ENCODE peak calls at places on chromosomes 5 and 9, in seven cellular contexts. One of them, this sample, is unnamed.

GRCh38 chr5:176519810-176520720 is 17.1 kb downstream of the RNF44 start:
- DNase-seq in RPMI8226: no peak
- DNase-seq in IMR-90: no peak
- DNase-seq in left ventricle myocardium superior: no peak
- DNase-seq in amniotic stem cell: no peak
- DNase-seq in CD14-positive monocyte: no peak
- DNase-seq in SK-MEL-5: no peak
- DNase-seq in this sample: no peak

GRCh38 chr5:34957857-34958690 is 28.7 kb downstream of the DNAJC21 start:
- DNase-seq in CD14-positive monocyte: no peak
- DNase-seq in IMR-90: peak
- DNase-seq in left ventricle myocardium superior: no peak
- DNase-seq in amniotic stem cell: no peak
- DNase-seq in SK-MEL-5: peak
- DNase-seq in RPMI8226: no peak
- DNase-seq in this sample: peak

GRCh38 chr9:114382951-114383865 is 4.6 kb downstream of the AKNA start:
- DNase-seq in CD14-positive monocyte: no peak
- DNase-seq in amniotic stem cell: no peak
- DNase-seq in SK-MEL-5: peak
- DNase-seq in left ventricle myocardium superior: peak
- DNase-seq in IMR-90: peak
- DNase-seq in RPMI8226: no peak
- DNase-seq in this sample: no peak

GRCh38 chr5:169970911-169971436 is 9.3 kb downstream of the INSYN2B start:
- DNase-seq in amniotic stem cell: peak
- DNase-seq in IMR-90: peak
- DNase-seq in CD14-positive monocyte: no peak
- DNase-seq in left ventricle myocardium superior: peak
- DNase-seq in RPMI8226: no peak
- DNase-seq in SK-MEL-5: no peak
- DNase-seq in this sample: peak

GRCh38 chr5:142110046-142110531 is 1.5 kb downstream of the NDFIP1 start:
- DNase-seq in RPMI8226: peak
- DNase-seq in amniotic stem cell: no peak
- DNase-seq in CD14-positive monocyte: peak
- DNase-seq in left ventricle myocardium superior: peak
- DNase-seq in SK-MEL-5: no peak
- DNase-seq in IMR-90: peak
- DNase-seq in this sample: peak

GRCh38 chr9:106174331-106174730 is 480.0 kb downstream of the TMEM38B start:
- DNase-seq in SK-MEL-5: no peak
- DNase-seq in IMR-90: no peak
- DNase-seq in left ventricle myocardium superior: no peak
- DNase-seq in CD14-positive monocyte: no peak
- DNase-seq in RPMI8226: no peak
- DNase-seq in amniotic stem cell: no peak
- DNase-seq in this sample: no peak

GRCh38 chr5:147567917-147568598 is 58.2 kb upstream of the DPYSL3 start:
- DNase-seq in CD14-positive monocyte: no peak
- DNase-seq in RPMI8226: no peak
- DNase-seq in left ventricle myocardium superior: no peak
- DNase-seq in SK-MEL-5: no peak
- DNase-seq in IMR-90: peak
- DNase-seq in amniotic stem cell: no peak
- DNase-seq in this sample: peak

GRCh38 chr5:125372694-125373621 is 626.5 kb upstream of the ZNF608 start:
- DNase-seq in CD14-positive monocyte: no peak
- DNase-seq in left ventricle myocardium superior: no peak
- DNase-seq in IMR-90: peak
- DNase-seq in SK-MEL-5: peak
- DNase-seq in amniotic stem cell: peak
- DNase-seq in RPMI8226: no peak
- DNase-seq in this sample: peak

GRCh38 chr9:35611230-35611797 is 6.3 kb downstream of the TESK1 start:
- DNase-seq in IMR-90: peak
- DNase-seq in SK-MEL-5: peak
- DNase-seq in CD14-positive monocyte: peak
- DNase-seq in left ventricle myocardium superior: peak
- DNase-seq in amniotic stem cell: no peak
- DNase-seq in RPMI8226: peak
- DNase-seq in this sample: peak

GRCh38 chr9:76215066-76215465 is 179.2 kb downstream of the RFK start:
- DNase-seq in SK-MEL-5: no peak
- DNase-seq in IMR-90: peak
- DNase-seq in RPMI8226: no peak
- DNase-seq in CD14-positive monocyte: no peak
- DNase-seq in amniotic stem cell: peak
- DNase-seq in left ventricle myocardium superior: no peak
- DNase-seq in this sample: peak

GRCh38 chr9:129894106-129894823 is 59.0 kb downstream of the USP20 start:
- DNase-seq in SK-MEL-5: no peak
- DNase-seq in amniotic stem cell: no peak
- DNase-seq in left ventricle myocardium superior: no peak
- DNase-seq in RPMI8226: no peak
- DNase-seq in CD14-positive monocyte: no peak
- DNase-seq in IMR-90: no peak
- DNase-seq in this sample: no peak

GRCh38 chr9:135516132-135516860 is 4.9 kb upstream of the LCN1 start:
- DNase-seq in amniotic stem cell: no peak
- DNase-seq in left ventricle myocardium superior: no peak
- DNase-seq in RPMI8226: no peak
- DNase-seq in CD14-positive monocyte: no peak
- DNase-seq in IMR-90: no peak
- DNase-seq in SK-MEL-5: no peak
- DNase-seq in this sample: no peak

GRCh38 chr5:137357436-137357835 is 141.7 kb downstream of the SPOCK1 start:
- DNase-seq in SK-MEL-5: no peak
- DNase-seq in IMR-90: no peak
- DNase-seq in RPMI8226: no peak
- DNase-seq in left ventricle myocardium superior: no peak
- DNase-seq in CD14-positive monocyte: no peak
- DNase-seq in amniotic stem cell: no peak
- DNase-seq in this sample: no peak

GRCh38 chr5:81316581-81316980 is 15.2 kb downstream of the ZCCHC9 start:
- DNase-seq in RPMI8226: no peak
- DNase-seq in CD14-positive monocyte: no peak
- DNase-seq in SK-MEL-5: no peak
- DNase-seq in amniotic stem cell: no peak
- DNase-seq in IMR-90: no peak
- DNase-seq in left ventricle myocardium superior: no peak
- DNase-seq in this sample: no peak

GRCh38 chr9:89598926-89599325 is 5.9 kb upstream of the GADD45G start:
- DNase-seq in RPMI8226: no peak
- DNase-seq in amniotic stem cell: no peak
- DNase-seq in IMR-90: no peak
- DNase-seq in left ventricle myocardium superior: no peak
- DNase-seq in CD14-positive monocyte: no peak
- DNase-seq in SK-MEL-5: peak
- DNase-seq in this sample: no peak

GRCh38 chr9:85038061-85038460 is 368.5 kb downstream of the NTRK2 start:
- DNase-seq in IMR-90: no peak
- DNase-seq in CD14-positive monocyte: no peak
- DNase-seq in RPMI8226: no peak
- DNase-seq in amniotic stem cell: no peak
- DNase-seq in left ventricle myocardium superior: no peak
- DNase-seq in SK-MEL-5: peak
- DNase-seq in this sample: no peak

GRCh38 chr5:36882250-36882649 is 5.7 kb downstream of the NIPBL start:
- DNase-seq in RPMI8226: no peak
- DNase-seq in CD14-positive monocyte: no peak
- DNase-seq in SK-MEL-5: no peak
- DNase-seq in amniotic stem cell: no peak
- DNase-seq in left ventricle myocardium superior: no peak
- DNase-seq in IMR-90: no peak
- DNase-seq in this sample: no peak

GRCh38 chr5:9877473-9877872 is 247.3 kb upstream of the TAS2R1 start:
- DNase-seq in SK-MEL-5: no peak
- DNase-seq in RPMI8226: no peak
- DNase-seq in left ventricle myocardium superior: no peak
- DNase-seq in IMR-90: no peak
- DNase-seq in CD14-positive monocyte: no peak
- DNase-seq in amniotic stem cell: no peak
- DNase-seq in this sample: peak

GRCh38 chr9:849431-849830 is 7.9 kb downstream of the DMRT1 start:
- DNase-seq in amniotic stem cell: no peak
- DNase-seq in left ventricle myocardium superior: no peak
- DNase-seq in SK-MEL-5: no peak
- DNase-seq in IMR-90: no peak
- DNase-seq in CD14-positive monocyte: no peak
- DNase-seq in RPMI8226: no peak
- DNase-seq in this sample: no peak

GRCh38 chr5:147809830-147810666 is 21.4 kb downstream of the SPINK1 start:
- DNase-seq in IMR-90: no peak
- DNase-seq in RPMI8226: no peak
- DNase-seq in amniotic stem cell: no peak
- DNase-seq in SK-MEL-5: no peak
- DNase-seq in left ventricle myocardium superior: no peak
- DNase-seq in CD14-positive monocyte: no peak
- DNase-seq in this sample: peak

GRCh38 chr5:102865171-102865509 is 110.0 kb downstream of the PAM start:
- DNase-seq in RPMI8226: no peak
- DNase-seq in left ventricle myocardium superior: no peak
- DNase-seq in CD14-positive monocyte: no peak
- DNase-seq in IMR-90: peak
- DNase-seq in SK-MEL-5: no peak
- DNase-seq in amniotic stem cell: no peak
- DNase-seq in this sample: no peak

GRCh38 chr9:128148509-128149000 is 698 bp upstream of the LCN2 start:
- DNase-seq in IMR-90: no peak
- DNase-seq in amniotic stem cell: no peak
- DNase-seq in left ventricle myocardium superior: peak
- DNase-seq in CD14-positive monocyte: peak
- DNase-seq in RPMI8226: no peak
- DNase-seq in SK-MEL-5: no peak
- DNase-seq in this sample: no peak

GRCh38 chr5:528625-529511 is 4.6 kb upstream of the SLC9A3 start:
- DNase-seq in CD14-positive monocyte: peak
- DNase-seq in amniotic stem cell: no peak
- DNase-seq in SK-MEL-5: no peak
- DNase-seq in RPMI8226: no peak
- DNase-seq in IMR-90: no peak
- DNase-seq in left ventricle myocardium superior: peak
- DNase-seq in this sample: no peak

GRCh38 chr5:43017438-43017820 is 22.7 kb downstream of the ANXA2R start:
- DNase-seq in CD14-positive monocyte: no peak
- DNase-seq in SK-MEL-5: peak
- DNase-seq in IMR-90: peak
- DNase-seq in amniotic stem cell: no peak
- DNase-seq in left ventricle myocardium superior: peak
- DNase-seq in RPMI8226: peak
- DNase-seq in this sample: peak

GRCh38 chr9:135222991-135223760 is 135.7 kb downstream of the OLFM1 start:
- DNase-seq in left ventricle myocardium superior: peak
- DNase-seq in RPMI8226: no peak
- DNase-seq in SK-MEL-5: no peak
- DNase-seq in amniotic stem cell: no peak
- DNase-seq in IMR-90: no peak
- DNase-seq in CD14-positive monocyte: no peak
- DNase-seq in this sample: no peak

GRCh38 chr5:77120086-77120485 is 33.0 kb upstream of the ZBED3 start:
- DNase-seq in RPMI8226: no peak
- DNase-seq in amniotic stem cell: no peak
- DNase-seq in SK-MEL-5: no peak
- DNase-seq in left ventricle myocardium superior: no peak
- DNase-seq in IMR-90: no peak
- DNase-seq in CD14-positive monocyte: no peak
- DNase-seq in this sample: no peak